ENCODE peak calls at places on chromosomes 2 and 18, in six cellular contexts. One of them, this sample, is unnamed.

GRCh38 chr2:11488809-11489208 is 22.8 kb upstream of the E2F6 start:
- DNase-seq in fibroblast of the aortic adventitia: no peak
- DNase-seq in tibial nerve: no peak
- DNase-seq in foreskin fibroblast: no peak
- DNase-seq in chondrocyte: no peak
- DNase-seq in cardiac muscle cell: no peak
- DNase-seq in this sample: no peak

GRCh38 chr2:31748041-31748440 is 167.3 kb upstream of the SRD5A2 start:
- DNase-seq in chondrocyte: no peak
- DNase-seq in fibroblast of the aortic adventitia: no peak
- DNase-seq in tibial nerve: no peak
- DNase-seq in cardiac muscle cell: no peak
- DNase-seq in foreskin fibroblast: no peak
- DNase-seq in this sample: no peak

GRCh38 chr2:11657195-11657594 is 12.8 kb downstream of the NTSR2 start:
- DNase-seq in tibial nerve: no peak
- DNase-seq in cardiac muscle cell: no peak
- DNase-seq in foreskin fibroblast: no peak
- DNase-seq in chondrocyte: no peak
- DNase-seq in fibroblast of the aortic adventitia: no peak
- DNase-seq in this sample: no peak

GRCh38 chr18:58257461-58257860 is 213.4 kb downstream of the NEDD4L start:
- DNase-seq in cardiac muscle cell: no peak
- DNase-seq in tibial nerve: no peak
- DNase-seq in foreskin fibroblast: no peak
- DNase-seq in fibroblast of the aortic adventitia: no peak
- DNase-seq in chondrocyte: no peak
- DNase-seq in this sample: peak

GRCh38 chr18:59950215-59950944 is 50.6 kb downstream of the PMAIP1 start:
- DNase-seq in fibroblast of the aortic adventitia: peak
- DNase-seq in tibial nerve: no peak
- DNase-seq in foreskin fibroblast: peak
- DNase-seq in cardiac muscle cell: no peak
- DNase-seq in chondrocyte: no peak
- DNase-seq in this sample: no peak

GRCh38 chr2:9757430-9758287 is 85.6 kb upstream of the TAF1B start:
- DNase-seq in foreskin fibroblast: no peak
- DNase-seq in fibroblast of the aortic adventitia: peak
- DNase-seq in tibial nerve: no peak
- DNase-seq in chondrocyte: no peak
- DNase-seq in cardiac muscle cell: peak
- DNase-seq in this sample: peak

GRCh38 chr2:15302154-15302553 is 259.0 kb downstream of the NBAS start:
- DNase-seq in foreskin fibroblast: peak
- DNase-seq in fibroblast of the aortic adventitia: peak
- DNase-seq in tibial nerve: no peak
- DNase-seq in chondrocyte: no peak
- DNase-seq in cardiac muscle cell: no peak
- DNase-seq in this sample: no peak

GRCh38 chr2:2270808-2271415 is 60.2 kb downstream of the MYT1L start:
- DNase-seq in cardiac muscle cell: no peak
- DNase-seq in tibial nerve: no peak
- DNase-seq in fibroblast of the aortic adventitia: no peak
- DNase-seq in chondrocyte: no peak
- DNase-seq in foreskin fibroblast: peak
- DNase-seq in this sample: no peak

GRCh38 chr2:199019898-199020507 is 437.7 kb downstream of the SATB2 start:
- DNase-seq in tibial nerve: no peak
- DNase-seq in fibroblast of the aortic adventitia: peak
- DNase-seq in foreskin fibroblast: peak
- DNase-seq in chondrocyte: no peak
- DNase-seq in cardiac muscle cell: peak
- DNase-seq in this sample: peak

GRCh38 chr2:184879671-184880070 is 281.3 kb downstream of the ZNF804A start:
- DNase-seq in chondrocyte: no peak
- DNase-seq in foreskin fibroblast: no peak
- DNase-seq in tibial nerve: no peak
- DNase-seq in cardiac muscle cell: no peak
- DNase-seq in fibroblast of the aortic adventitia: peak
- DNase-seq in this sample: no peak

GRCh38 chr2:165803123-165803760 is 9.2 kb upstream of the GALNT3 start:
- DNase-seq in cardiac muscle cell: no peak
- DNase-seq in tibial nerve: no peak
- DNase-seq in fibroblast of the aortic adventitia: peak
- DNase-seq in foreskin fibroblast: no peak
- DNase-seq in chondrocyte: no peak
- DNase-seq in this sample: no peak

DNA sequence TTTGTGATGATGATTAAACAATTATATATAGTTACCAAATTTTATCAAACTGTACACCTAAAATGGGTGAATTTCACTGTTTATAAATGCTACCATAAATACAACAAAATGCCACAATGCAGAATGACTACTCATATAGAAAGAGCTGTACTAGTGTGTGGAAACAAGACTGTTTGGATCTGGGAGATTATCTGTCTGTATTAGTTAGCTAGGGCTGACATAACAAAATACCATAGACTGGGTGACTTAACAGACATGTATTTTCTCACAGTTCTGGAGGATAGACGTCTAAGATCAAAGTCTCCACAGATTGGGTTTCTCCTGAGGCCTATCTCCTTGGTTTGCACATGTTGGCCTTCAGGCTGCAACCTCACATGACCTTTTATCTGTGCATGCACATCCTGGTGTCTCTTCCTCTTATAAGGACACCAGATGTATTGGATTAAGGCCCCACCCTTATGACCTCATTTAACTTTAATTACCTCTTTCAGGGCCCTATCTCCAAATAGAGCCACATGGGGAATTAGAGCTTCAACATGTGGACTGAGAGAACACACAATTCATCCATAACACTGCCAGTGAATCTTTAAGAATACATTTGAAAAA is 699.5 kb downstream of the NYAP2 start:
- DNase-seq in foreskin fibroblast: no peak
- DNase-seq in cardiac muscle cell: no peak
- DNase-seq in tibial nerve: no peak
- DNase-seq in chondrocyte: no peak
- DNase-seq in fibroblast of the aortic adventitia: no peak
- DNase-seq in this sample: no peak
- TF ChIP-seq CTCF in foreskin fibroblast: no peak
- TF ChIP-seq CTCF in cardiac muscle cell: no peak
- TF ChIP-seq CTCF in tibial nerve: no peak
- TF ChIP-seq CTCF in chondrocyte: no peak
- TF ChIP-seq CTCF in fibroblast of the aortic adventitia: no peak
- TF ChIP-seq CTCF in this sample: no peak

GRCh38 chr18:31097666-31098065 is 4.6 kb downstream of the DSC2 start:
- DNase-seq in chondrocyte: no peak
- DNase-seq in tibial nerve: no peak
- DNase-seq in foreskin fibroblast: no peak
- DNase-seq in cardiac muscle cell: no peak
- DNase-seq in fibroblast of the aortic adventitia: no peak
- DNase-seq in this sample: no peak

GRCh38 chr18:31101148-31102019 is 837 bp downstream of the DSC2 start:
- DNase-seq in fibroblast of the aortic adventitia: no peak
- DNase-seq in cardiac muscle cell: peak
- DNase-seq in foreskin fibroblast: no peak
- DNase-seq in tibial nerve: peak
- DNase-seq in chondrocyte: peak
- DNase-seq in this sample: peak

GRCh38 chr18:31100598-31101147 is 1.5 kb downstream of the DSC2 start:
- DNase-seq in chondrocyte: no peak
- DNase-seq in cardiac muscle cell: peak
- DNase-seq in foreskin fibroblast: no peak
- DNase-seq in fibroblast of the aortic adventitia: no peak
- DNase-seq in tibial nerve: no peak
- DNase-seq in this sample: peak

GRCh38 chr18:31099490-31100230 is 2.6 kb downstream of the DSC2 start:
- DNase-seq in foreskin fibroblast: no peak
- DNase-seq in cardiac muscle cell: no peak
- DNase-seq in chondrocyte: no peak
- DNase-seq in fibroblast of the aortic adventitia: no peak
- DNase-seq in tibial nerve: no peak
- DNase-seq in this sample: peak

GRCh38 chr18:31098878-31099277 is 3.3 kb downstream of the DSC2 start:
- DNase-seq in cardiac muscle cell: no peak
- DNase-seq in foreskin fibroblast: no peak
- DNase-seq in chondrocyte: no peak
- DNase-seq in tibial nerve: no peak
- DNase-seq in fibroblast of the aortic adventitia: no peak
- DNase-seq in this sample: no peak
- TF ChIP-seq CTCF in cardiac muscle cell: no peak
- TF ChIP-seq CTCF in foreskin fibroblast: no peak
- TF ChIP-seq CTCF in chondrocyte: no peak
- TF ChIP-seq CTCF in tibial nerve: no peak
- TF ChIP-seq CTCF in fibroblast of the aortic adventitia: no peak
- TF ChIP-seq CTCF in this sample: no peak

GRCh38 chr2:138486347-138487198 is 15.0 kb upstream of the SPOPL start:
- DNase-seq in chondrocyte: no peak
- DNase-seq in foreskin fibroblast: no peak
- DNase-seq in fibroblast of the aortic adventitia: peak
- DNase-seq in tibial nerve: no peak
- DNase-seq in cardiac muscle cell: no peak
- DNase-seq in this sample: no peak
- TF ChIP-seq CTCF in chondrocyte: no peak
- TF ChIP-seq CTCF in foreskin fibroblast: no peak
- TF ChIP-seq CTCF in fibroblast of the aortic adventitia: no peak
- TF ChIP-seq CTCF in tibial nerve: no peak
- TF ChIP-seq CTCF in cardiac muscle cell: no peak
- TF ChIP-seq CTCF in this sample: no peak

DNA sequence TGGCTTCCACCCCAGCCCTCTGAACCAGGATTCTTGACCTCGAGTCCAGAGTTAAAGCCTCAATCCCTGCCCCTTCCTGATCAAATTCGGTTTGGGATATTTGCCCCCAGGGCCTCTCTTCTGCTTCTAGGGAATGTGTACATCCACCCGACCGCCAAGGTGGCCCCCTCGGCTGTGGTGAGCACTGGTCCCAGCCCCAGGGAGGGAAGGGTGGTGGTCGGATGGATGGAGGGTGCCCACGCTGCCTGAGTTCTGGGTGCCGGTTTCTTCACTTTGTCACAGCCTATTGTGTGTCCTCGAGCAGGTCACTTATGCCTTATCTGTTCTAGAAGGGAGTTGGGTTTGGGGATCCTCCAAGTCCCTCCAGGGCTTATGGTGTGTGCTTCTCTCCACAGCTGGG is 6.9 kb downstream of the GMPPA start:
- DNase-seq in fibroblast of the aortic adventitia: no peak
- DNase-seq in chondrocyte: no peak
- DNase-seq in tibial nerve: no peak
- DNase-seq in foreskin fibroblast: no peak
- DNase-seq in cardiac muscle cell: no peak
- DNase-seq in this sample: no peak
- TF ChIP-seq CTCF in fibroblast of the aortic adventitia: no peak
- TF ChIP-seq CTCF in chondrocyte: no peak
- TF ChIP-seq CTCF in tibial nerve: no peak
- TF ChIP-seq CTCF in foreskin fibroblast: no peak
- TF ChIP-seq CTCF in cardiac muscle cell: no peak
- TF ChIP-seq CTCF in this sample: no peak

GRCh38 chr18:63154350-63155152 is 165.0 kb downstream of the BCL2 start:
- DNase-seq in foreskin fibroblast: no peak
- DNase-seq in fibroblast of the aortic adventitia: no peak
- DNase-seq in tibial nerve: no peak
- DNase-seq in cardiac muscle cell: no peak
- DNase-seq in chondrocyte: no peak
- DNase-seq in this sample: no peak
- TF ChIP-seq CTCF in foreskin fibroblast: no peak
- TF ChIP-seq CTCF in fibroblast of the aortic adventitia: no peak
- TF ChIP-seq CTCF in tibial nerve: no peak
- TF ChIP-seq CTCF in cardiac muscle cell: no peak
- TF ChIP-seq CTCF in chondrocyte: no peak
- TF ChIP-seq CTCF in this sample: no peak

GRCh38 chr2:174773191-174773590 is 8.9 kb upstream of the CHRNA1 start:
- DNase-seq in chondrocyte: no peak
- DNase-seq in foreskin fibroblast: no peak
- DNase-seq in tibial nerve: no peak
- DNase-seq in cardiac muscle cell: no peak
- DNase-seq in fibroblast of the aortic adventitia: no peak
- DNase-seq in this sample: no peak

GRCh38 chr2:174775586-174775985 is 11.3 kb upstream of the CHRNA1 start:
- DNase-seq in chondrocyte: no peak
- DNase-seq in fibroblast of the aortic adventitia: no peak
- DNase-seq in cardiac muscle cell: no peak
- DNase-seq in foreskin fibroblast: no peak
- DNase-seq in tibial nerve: no peak
- DNase-seq in this sample: no peak

GRCh38 chr2:174776686-174777085 is 12.4 kb upstream of the CHRNA1 start:
- DNase-seq in foreskin fibroblast: no peak
- DNase-seq in fibroblast of the aortic adventitia: no peak
- DNase-seq in chondrocyte: no peak
- DNase-seq in tibial nerve: no peak
- DNase-seq in cardiac muscle cell: no peak
- DNase-seq in this sample: no peak

GRCh38 chr2:174776223-174776622 is 12.0 kb upstream of the CHRNA1 start:
- DNase-seq in cardiac muscle cell: no peak
- DNase-seq in fibroblast of the aortic adventitia: no peak
- DNase-seq in chondrocyte: no peak
- DNase-seq in tibial nerve: no peak
- DNase-seq in foreskin fibroblast: no peak
- DNase-seq in this sample: no peak

GRCh38 chr2:174774828-174775227 is 10.6 kb upstream of the CHRNA1 start:
- DNase-seq in foreskin fibroblast: no peak
- DNase-seq in chondrocyte: no peak
- DNase-seq in cardiac muscle cell: no peak
- DNase-seq in fibroblast of the aortic adventitia: no peak
- DNase-seq in tibial nerve: no peak
- DNase-seq in this sample: no peak
- TF ChIP-seq CTCF in foreskin fibroblast: no peak
- TF ChIP-seq CTCF in chondrocyte: no peak
- TF ChIP-seq CTCF in cardiac muscle cell: no peak
- TF ChIP-seq CTCF in fibroblast of the aortic adventitia: no peak
- TF ChIP-seq CTCF in tibial nerve: no peak
- TF ChIP-seq CTCF in this sample: no peak